ENCODE peak calls at places on chromosome 16, in seven cellular contexts. N is HepG2, W is endothelial cell of umbilical vein, K is SK-N-SH, H is spleen, R is GM23338, F is stomach. E is an unnamed sample.

GRCh38 chr16:87931504-87931903 is 4.8 kb downstream of the CA5A start:
- DNase-seq in K (peak), H (no peak), R (no peak), N (no peak), F (no peak), W (no peak), E (no peak)

GRCh38 chr16:51440096-51440495 is 289.0 kb upstream of the SALL1 start:
- DNase-seq in W (no peak), H (no peak), F (no peak), R (no peak), K (no peak), N (no peak), E (no peak)

GRCh38 chr16:88066680-88067529 is 115.7 kb downstream of the BANP start:
- DNase-seq in W (no peak), R (no peak), H (peak), K (no peak), F (no peak), N (no peak), E (no peak)

GRCh38 chr16:67649494-67649931 is 4.6 kb downstream of the CARMIL2 start:
- DNase-seq in R (peak), W (no peak), N (no peak), K (peak), H (no peak), F (no peak), E (no peak)

GRCh38 chr16:79261461-79261860 is 339.1 kb downstream of the MAF start:
- DNase-seq in H (peak), R (peak), F (peak), K (peak), W (no peak), N (peak), E (no peak)

GRCh38 chr16:30637952-30638351 is 12.8 kb upstream of the PRR14 start:
- DNase-seq in N (peak), R (peak), F (no peak), K (peak), H (no peak), W (peak), E (no peak)

GRCh38 chr16:11374255-11374654 is 29.0 kb downstream of the RMI2 start:
- DNase-seq in W (no peak), H (no peak), N (no peak), F (no peak), R (no peak), K (no peak), E (no peak)

GRCh38 chr16:64711026-64711425 is 410.8 kb downstream of the CDH11 start:
- DNase-seq in H (no peak), N (no peak), F (no peak), W (no peak), K (no peak), R (no peak), E (no peak)

GRCh38 chr16:1537138-1537577 is 3.7 kb downstream of the TMEM204 start:
- DNase-seq in H (no peak), K (no peak), W (no peak), R (no peak), N (no peak), F (no peak), E (no peak)

GRCh38 chr16:27317738-27318398 is 4.1 kb downstream of the IL4R start:
- DNase-seq in N (no peak), K (no peak), W (no peak), R (no peak), F (no peak), H (no peak), E (peak)

GRCh38 chr16:52572656-52573055 is 25.7 kb upstream of the TOX3 start:
- DNase-seq in F (no peak), R (no peak), N (peak), K (no peak), H (no peak), W (no peak), E (no peak)

GRCh38 chr16:10728035-10728462 is 15.6 kb upstream of the NUBP1 start:
- DNase-seq in W (no peak), H (no peak), R (no peak), K (no peak), N (peak), F (no peak), E (no peak)

GRCh38 chr16:23514381-23515152 is 4.3 kb upstream of the GGA2 start:
- DNase-seq in F (no peak), N (no peak), K (no peak), W (no peak), R (no peak), H (no peak), E (no peak)

GRCh38 chr16:30069575-30070462 is 4.3 kb downstream of the ALDOA start:
- DNase-seq in R (no peak), W (no peak), K (peak), H (no peak), N (no peak), F (no peak), E (peak)

GRCh38 chr16:69482410-69482951 is 58.1 kb downstream of the CYB5B start:
- DNase-seq in K (no peak), N (no peak), R (no peak), F (peak), W (peak), H (no peak), E (peak)
- TF ChIP-seq POLR2AphosphoS5 in K (no peak), N (no peak), R (no peak), F (no peak), W (peak), H (peak), E (no peak)

DNA sequence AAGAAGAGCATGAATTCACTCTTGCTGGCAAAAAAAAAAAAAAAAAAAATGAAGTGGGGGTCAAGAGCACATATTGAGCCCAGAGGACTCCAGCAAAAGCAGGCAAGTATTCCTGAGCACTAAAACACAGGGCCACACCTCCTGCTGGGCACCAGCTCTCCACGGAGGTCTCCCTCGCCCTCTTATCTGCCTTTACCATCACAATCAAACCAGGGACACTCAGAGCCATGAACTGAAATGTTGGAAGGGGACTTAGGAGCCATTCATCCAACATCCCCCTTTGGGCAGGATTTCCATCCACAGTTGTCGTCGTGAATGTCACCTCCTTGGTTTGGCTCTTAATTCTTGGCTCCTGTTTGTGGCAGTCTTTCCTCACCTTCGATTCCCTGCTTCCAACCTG is 89.8 kb upstream of the GNAO1 start:
- DNase-seq in R (no peak), K (peak), H (no peak), W (no peak), N (no peak), F (no peak), E (no peak)
- H3K27ac ChIP-seq in R (no peak), K (no peak), H (no peak), W (no peak), N (no peak), F (no peak), E (peak)

DNA sequence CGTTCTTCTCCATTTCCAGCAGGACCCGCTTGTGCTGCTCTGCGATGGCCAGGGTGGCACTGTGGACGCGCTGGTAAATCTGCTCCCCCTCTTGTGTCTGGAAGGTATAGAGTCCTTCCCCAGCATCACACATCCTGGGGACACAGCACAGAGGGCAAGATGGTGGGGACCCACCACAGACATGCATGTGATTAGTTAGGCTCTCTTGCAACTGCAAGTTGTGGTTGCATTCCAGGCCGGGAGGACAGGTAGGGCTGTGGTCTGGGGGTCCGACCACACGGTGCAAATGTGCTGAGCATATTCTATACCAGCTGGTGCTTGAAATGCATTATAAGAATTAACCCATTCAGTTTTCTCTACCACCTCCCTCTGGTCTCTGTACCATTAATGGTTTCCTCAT is 11.4 kb downstream of the POLR2C start:
- DNase-seq in N (no peak), K (no peak), H (peak), R (no peak), F (no peak), W (no peak), E (no peak)
- TF ChIP-seq POLR2AphosphoS5 in N (no peak), K (no peak), H (no peak), R (no peak), F (no peak), W (no peak), E (no peak)

GRCh38 chr16:83978401-83978904 is 10.4 kb downstream of the NECAB2 start:
- DNase-seq in N (no peak), R (no peak), K (no peak), F (no peak), H (no peak), W (no peak), E (no peak)

GRCh38 chr16:83980794-83981193 is 12.8 kb downstream of the NECAB2 start:
- DNase-seq in W (no peak), H (no peak), F (no peak), N (no peak), K (no peak), R (no peak), E (no peak)

GRCh38 chr16:83977056-83977815 is 9.2 kb downstream of the NECAB2 start:
- DNase-seq in K (no peak), F (no peak), W (no peak), R (no peak), N (no peak), H (no peak), E (no peak)

GRCh38 chr16:83981799-83982198 is 13.8 kb downstream of the NECAB2 start:
- DNase-seq in N (no peak), H (no peak), K (no peak), W (no peak), F (no peak), R (no peak), E (no peak)

GRCh38 chr16:83979456-83979855 is 11.4 kb downstream of the NECAB2 start:
- DNase-seq in K (no peak), R (no peak), N (no peak), F (no peak), H (no peak), W (no peak), E (no peak)
- H3K27ac ChIP-seq in K (no peak), R (no peak), N (no peak), F (no peak), H (no peak), W (no peak), E (no peak)

DNA sequence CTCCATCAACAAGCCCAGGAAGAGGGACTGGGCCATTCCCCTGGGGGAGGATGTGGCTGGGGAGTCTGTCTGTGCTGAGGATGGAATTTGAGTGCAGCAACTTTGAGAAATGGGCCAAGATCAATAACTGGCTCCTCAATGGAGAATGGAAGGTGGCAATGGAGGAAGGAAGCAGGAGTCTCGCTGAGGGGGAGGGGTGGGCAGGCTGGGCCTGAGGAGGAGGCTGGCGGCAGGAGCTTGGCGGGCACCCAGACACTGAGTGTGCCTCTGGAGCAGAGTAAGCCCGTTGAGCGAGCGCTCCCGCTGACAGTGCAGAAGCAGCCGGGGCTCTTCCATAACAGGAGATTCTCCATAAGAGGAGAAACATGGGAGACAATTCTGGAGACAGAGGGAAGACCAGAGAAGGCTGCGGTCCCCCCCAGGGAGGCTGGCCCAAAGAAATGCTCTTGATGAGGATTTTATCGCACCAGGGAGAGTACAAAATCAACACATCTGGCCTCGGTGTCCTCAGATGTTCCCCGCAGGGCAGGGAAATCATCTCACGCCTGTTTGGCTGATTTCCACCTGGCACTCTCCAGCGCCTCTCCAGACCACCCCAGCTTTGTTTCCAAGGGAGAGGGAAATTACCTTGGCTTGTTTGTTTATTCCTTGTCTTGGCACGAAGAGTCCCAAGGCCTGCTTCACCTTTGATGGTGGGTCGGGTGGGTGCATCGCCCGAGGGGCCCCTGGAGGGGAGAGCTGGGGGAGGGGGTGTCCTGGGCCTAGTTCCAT is 2.8 kb upstream of the MMP15 start:
- DNase-seq in R (peak), W (peak), H (peak), K (peak), N (no peak), F (peak), E (peak)
- TF ChIP-seq POLR2AphosphoS5 in R (no peak), W (peak), H (no peak), K (no peak), N (no peak), F (no peak), E (peak)

DNA sequence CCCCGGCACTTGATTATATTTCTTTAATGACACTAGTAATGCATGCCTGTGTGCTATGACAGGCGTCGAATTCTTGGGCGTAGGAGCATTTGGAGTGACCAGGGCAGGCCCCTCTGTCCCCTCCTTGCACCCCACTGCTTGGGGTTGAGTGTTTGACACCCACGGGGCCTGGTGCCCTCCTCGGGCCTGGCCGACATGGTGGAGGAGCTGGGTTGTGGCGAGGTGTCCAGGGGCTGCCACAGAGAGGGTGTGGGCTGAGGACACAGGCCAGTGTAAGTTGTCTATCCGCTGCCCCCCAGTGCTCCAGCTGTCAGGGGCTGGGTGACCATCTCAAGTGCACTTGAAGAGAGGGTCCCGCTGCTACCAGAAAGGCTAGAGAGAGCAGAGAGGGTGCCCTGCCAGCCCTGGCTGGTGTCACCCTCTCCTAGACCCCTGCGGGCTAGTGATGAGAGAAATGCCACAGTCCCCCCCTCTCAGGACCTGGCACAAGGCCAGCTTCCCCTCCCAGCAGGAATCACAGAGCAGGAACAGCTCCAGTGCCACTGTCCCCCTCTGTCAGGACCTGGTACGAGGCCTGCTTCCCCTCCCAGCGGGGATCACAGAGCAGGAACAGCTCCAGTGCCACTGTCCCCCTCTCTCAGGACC is 30.4 kb downstream of the MGRN1 start:
- DNase-seq in W (no peak), R (no peak), H (no peak), N (no peak), K (no peak), F (no peak), E (no peak)
- H3K27ac ChIP-seq in W (no peak), R (no peak), H (peak), N (peak), K (no peak), F (peak), E (no peak)

DNA sequence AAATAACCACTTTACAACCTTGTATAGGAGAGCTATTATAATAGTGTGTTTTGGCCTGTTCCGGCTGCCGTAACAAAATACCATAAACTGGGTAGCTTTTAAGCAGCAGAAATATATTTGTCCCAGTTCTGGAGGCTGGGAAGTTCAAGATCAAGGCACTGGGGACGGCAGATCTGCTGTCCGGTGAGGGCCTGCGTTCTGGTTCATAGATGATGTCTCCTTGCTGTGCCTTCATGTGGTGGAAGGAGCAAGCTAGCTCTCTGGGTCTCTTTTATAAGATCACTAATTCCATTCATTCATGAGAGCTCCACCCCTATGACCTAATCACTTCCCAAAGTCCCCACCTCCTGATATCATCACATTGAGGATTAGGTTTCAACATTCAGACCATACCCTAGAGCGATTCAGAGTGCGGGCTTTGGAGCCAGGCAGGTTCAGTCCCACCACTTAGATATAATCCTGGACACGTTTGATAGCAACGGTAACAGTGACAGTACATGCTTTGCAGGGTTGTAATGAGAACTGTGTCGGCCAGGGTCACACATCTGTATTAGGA is 76.2 kb upstream of the ZFHX3 start:
- DNase-seq in K (no peak), N (no peak), F (no peak), W (no peak), R (no peak), H (no peak), E (no peak)
- TF ChIP-seq POLR2AphosphoS5 in K (no peak), N (no peak), F (no peak), W (no peak), R (no peak), H (no peak), E (no peak)

GRCh38 chr16:73792199-73793108 is 504.2 kb upstream of the PSMD7 start:
- DNase-seq in N (no peak), W (no peak), F (no peak), K (peak), R (no peak), H (no peak), E (no peak)
- H3K27ac ChIP-seq in N (no peak), W (no peak), F (no peak), K (no peak), R (no peak), H (no peak), E (no peak)

GRCh38 chr16:9308300-9309209 is 217.1 kb downstream of the HAPSTR1 start:
- DNase-seq in F (no peak), H (no peak), N (no peak), R (no peak), K (no peak), W (no peak), E (no peak)
- TF ChIP-seq POLR2AphosphoS5 in F (no peak), H (no peak), N (no peak), R (no peak), K (no peak), W (no peak), E (no peak)

GRCh38 chr16:80288616-80289015 is 252.2 kb upstream of the DYNLRB2 start:
- DNase-seq in N (no peak), F (no peak), H (no peak), R (no peak), W (no peak), K (no peak), E (no peak)
- H3K27ac ChIP-seq in N (no peak), F (no peak), H (no peak), R (no peak), W (no peak), K (no peak), E (no peak)